ENCODE peak calls at places on chromosomes 11 and 22, in seven cellular contexts. L is colonic mucosa, P is left lung, O is fibroblast of pulmonary artery, T is AG10803, W is right atrium auricular region, A is NB4. V is an unnamed sample.

GRCh38 chr11:79253280-79253679 is 187.6 kb downstream of the TENM4 start:
- DNase-seq in T (no peak), O (no peak), L (no peak), W (no peak), A (no peak), P (no peak), V (no peak)

GRCh38 chr11:3225826-3226750 is 6.1 kb downstream of the MRGPRE start:
- DNase-seq in P (no peak), T (no peak), A (peak), W (peak), O (no peak), L (no peak), V (no peak)

GRCh38 chr11:31827458-31828206 is 16.5 kb upstream of the PAX6 start:
- DNase-seq in P (no peak), L (no peak), T (no peak), A (no peak), O (no peak), W (no peak), V (peak)

GRCh38 chr11:10303558-10304363 is 1.1 kb upstream of the ADM start:
- DNase-seq in L (peak), O (peak), T (peak), A (peak), W (no peak), P (peak), V (peak)

GRCh38 chr11:10540546-10540914 is 457 bp downstream of the RNF141 start:
- DNase-seq in L (peak), P (no peak), O (peak), A (peak), T (peak), W (no peak), V (peak)

GRCh38 chr11:45106440-45106839 is 40.0 kb upstream of the PRDM11 start:
- DNase-seq in P (no peak), L (no peak), W (no peak), O (no peak), T (no peak), A (no peak), V (no peak)

GRCh38 chr22:19419086-19419463 is 12.5 kb downstream of the HIRA start:
- DNase-seq in T (no peak), P (peak), O (no peak), L (no peak), W (no peak), A (peak), V (no peak)

GRCh38 chr22:39733191-39733590 is 160.4 kb downstream of the ENTHD1 start:
- DNase-seq in L (no peak), T (no peak), A (no peak), P (no peak), W (no peak), O (no peak), V (no peak)

GRCh38 chr11:34345012-34345804 is 12.6 kb downstream of the ABTB2 start:
- DNase-seq in A (peak), T (peak), P (no peak), O (peak), W (no peak), L (peak), V (peak)

GRCh38 chr11:116498161-116498560 is 274.6 kb downstream of the BUD13 start:
- DNase-seq in P (no peak), A (no peak), T (no peak), W (no peak), O (no peak), L (no peak), V (no peak)

GRCh38 chr11:15672822-15673221 is 558.1 kb downstream of the INSC start:
- DNase-seq in A (no peak), W (no peak), P (no peak), L (no peak), O (no peak), T (no peak), V (no peak)

GRCh38 chr11:910044-910588 is 494 bp downstream of the CHID1 start:
- DNase-seq in W (no peak), A (no peak), T (no peak), P (no peak), L (no peak), O (no peak), V (no peak)

GRCh38 chr11:126514061-126514713 is 158.7 kb downstream of the ST3GAL4 start:
- DNase-seq in T (peak), L (no peak), P (no peak), O (no peak), W (no peak), A (no peak), V (no peak)

GRCh38 chr11:114501901-114502300 is 57.8 kb downstream of the NXPE1 start:
- DNase-seq in P (no peak), L (no peak), T (peak), A (no peak), W (no peak), O (no peak), V (no peak)

GRCh38 chr11:105152556-105152955 is 13.0 kb upstream of the CARD18 start:
- DNase-seq in T (no peak), O (no peak), A (no peak), P (no peak), W (no peak), L (no peak), V (no peak)

GRCh38 chr11:1103401-1104360 is 29.0 kb downstream of the MUC2 start:
- DNase-seq in O (no peak), A (no peak), W (no peak), P (peak), T (no peak), L (no peak), V (no peak)

GRCh38 chr22:49290711-49291110 is 537.0 kb downstream of the BRD1 start:
- DNase-seq in A (no peak), O (no peak), T (no peak), W (no peak), P (no peak), L (no peak), V (no peak)

GRCh38 chr11:101866619-101867491 is 48.0 kb upstream of the CEP126 start:
- DNase-seq in T (peak), L (no peak), P (no peak), W (no peak), A (no peak), O (no peak), V (peak)

GRCh38 chr11:120305286-120305685 is 19.8 kb upstream of the TLCD5 start:
- DNase-seq in T (no peak), P (no peak), O (no peak), A (no peak), W (no peak), L (peak), V (no peak)

GRCh38 chr22:17792289-17792688 is 18.0 kb upstream of the BID start:
- DNase-seq in P (no peak), O (no peak), A (no peak), T (no peak), W (no peak), L (no peak), V (no peak)

GRCh38 chr11:106683435-106683834 is 334.8 kb downstream of the GUCY1A2 start:
- DNase-seq in T (no peak), A (no peak), P (no peak), L (no peak), O (no peak), W (no peak), V (no peak)

GRCh38 chr22:37635157-37635556 is 4.3 kb upstream of the SH3BP1 start:
- DNase-seq in L (no peak), P (no peak), O (no peak), A (no peak), W (no peak), T (no peak), V (no peak)
- H3K4me3 ChIP-seq in L (no peak), P (no peak), O (no peak), A (no peak), W (no peak), T (no peak), V (no peak)

GRCh38 chr22:42993651-42994275 is 21.2 kb downstream of the PACSIN2 start:
- DNase-seq in O (peak), L (no peak), W (no peak), T (peak), A (peak), P (no peak), V (peak)

GRCh38 chr22:42996646-42997365 is 18.1 kb downstream of the PACSIN2 start:
- DNase-seq in L (no peak), A (peak), T (peak), W (no peak), O (no peak), P (no peak), V (no peak)

GRCh38 chr22:42992886-42993479 is 22.0 kb downstream of the PACSIN2 start:
- DNase-seq in T (no peak), O (no peak), P (no peak), L (no peak), A (no peak), W (no peak), V (no peak)

GRCh38 chr22:42994276-42994916 is 20.6 kb downstream of the PACSIN2 start:
- DNase-seq in P (no peak), W (no peak), L (no peak), O (no peak), T (no peak), A (no peak), V (no peak)

GRCh38 chr22:42994917-42995562 is 19.9 kb downstream of the PACSIN2 start:
- DNase-seq in T (peak), A (peak), P (peak), O (peak), L (peak), W (peak), V (peak)
- H3K4me3 ChIP-seq in T (peak), A (peak), P (peak), O (peak), L (peak), W (no peak), V (peak)

GRCh38 chr11:59931688-59932087 is 6.5 kb upstream of the OOSP1 start:
- DNase-seq in T (no peak), W (no peak), P (no peak), A (no peak), L (no peak), O (no peak), V (no peak)
- H3K4me3 ChIP-seq in T (no peak), W (no peak), P (no peak), A (no peak), L (no peak), O (no peak), V (no peak)

GRCh38 chr11:109123811-109124787 is 297.9 kb upstream of the C11orf87 start:
- DNase-seq in L (no peak), T (peak), O (peak), P (no peak), W (no peak), A (no peak), V (peak)

GRCh38 chr11:109121173-109121938 is 300.6 kb upstream of the C11orf87 start:
- DNase-seq in A (no peak), O (no peak), P (no peak), L (no peak), T (no peak), W (no peak), V (no peak)

DNA sequence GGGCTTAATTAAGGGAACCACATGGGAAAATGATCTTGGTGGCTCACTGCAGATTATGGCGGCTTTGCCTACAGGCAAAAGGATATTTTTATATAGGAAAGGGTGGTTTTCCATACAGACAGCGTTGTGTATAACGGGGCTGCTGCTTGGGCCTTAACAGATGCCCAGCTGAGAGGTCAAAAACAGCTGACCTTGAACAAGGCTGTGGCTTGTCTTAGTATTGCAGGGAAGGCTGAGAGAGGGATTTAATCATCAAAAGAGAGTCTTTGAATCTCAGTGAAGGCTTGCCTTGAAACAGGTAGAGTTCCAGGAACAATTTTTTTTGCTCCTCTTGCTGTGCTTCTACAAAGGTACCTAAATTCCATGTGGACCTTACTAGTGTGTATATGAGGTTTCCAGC is 301.6 kb upstream of the C11orf87 start:
- DNase-seq in P (no peak), T (no peak), W (no peak), L (no peak), A (no peak), O (no peak), V (peak)
- H3K4me3 ChIP-seq in P (no peak), T (no peak), W (no peak), L (no peak), A (no peak), O (no peak), V (no peak)

DNA sequence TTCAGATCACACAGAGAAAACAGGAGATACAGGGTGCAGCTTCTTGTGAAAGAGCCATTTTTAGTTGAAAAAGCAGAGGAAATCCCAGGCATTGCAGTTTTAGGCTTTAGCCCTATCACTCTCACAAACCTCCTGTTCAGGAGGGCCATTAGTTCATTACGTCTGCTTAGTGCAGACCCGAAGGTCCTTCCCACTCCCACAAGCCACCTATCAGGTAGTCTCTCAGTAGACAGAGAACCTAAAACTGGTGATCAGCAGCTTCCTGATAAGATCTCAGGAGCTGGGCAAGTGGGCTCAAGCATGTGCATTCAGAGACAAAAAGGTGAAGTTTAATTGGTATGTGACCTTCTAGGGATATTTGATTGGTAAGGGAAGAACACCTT is 4.3 kb downstream of the GLYAT start:
- DNase-seq in O (no peak), L (no peak), W (no peak), A (no peak), T (no peak), P (no peak), V (no peak)
- H3K4me3 ChIP-seq in O (no peak), L (no peak), W (no peak), A (no peak), T (no peak), P (no peak), V (no peak)

GRCh38 chr11:86047275-86047991 is 21.5 kb downstream of the PICALM start:
- DNase-seq in P (no peak), L (no peak), T (peak), O (peak), W (no peak), A (peak), V (peak)
- H3K4me3 ChIP-seq in P (no peak), L (no peak), T (no peak), O (no peak), W (no peak), A (no peak), V (no peak)